ENCODE peak calls at places on chromosomes 12 and 14, in five cellular contexts. One of them, this sample, is unnamed.
A peak's percentile ranks its signal among the peaks of the same experiment; 100 is the strongest.

GRCh38 chr14:54000341-54000811 is 43.8 kb upstream of the BMP4 start:
- DNase-seq in IMR-90: peak; percentile 53
- DNase-seq in heart right ventricle: no peak
- DNase-seq in CD8-positive, alpha-beta T cell: no peak
- DNase-seq in heart left ventricle: no peak
- DNase-seq in this sample: peak; percentile 62

GRCh38 chr12:29562167-29562776 is 64.8 kb upstream of the OVCH1 start:
- DNase-seq in IMR-90: peak; percentile 76
- DNase-seq in heart right ventricle: no peak
- DNase-seq in CD8-positive, alpha-beta T cell: no peak
- DNase-seq in heart left ventricle: peak; percentile 30
- DNase-seq in this sample: peak; percentile 78

GRCh38 chr12:119803391-119803791 is 73.7 kb downstream of the CIT start:
- DNase-seq in IMR-90: peak; percentile 42
- DNase-seq in heart right ventricle: no peak
- DNase-seq in CD8-positive, alpha-beta T cell: no peak
- DNase-seq in heart left ventricle: peak; percentile 26
- DNase-seq in this sample: peak; percentile 47

GRCh38 chr12:57754411-57755193 is at the start of gene MARCHF9:
- DNase-seq in IMR-90: no peak
- DNase-seq in heart right ventricle: peak; percentile 60
- DNase-seq in CD8-positive, alpha-beta T cell: peak; percentile 83
- DNase-seq in heart left ventricle: peak; percentile 66
- DNase-seq in this sample: no peak

GRCh38 chr12:78095623-78096022 is 264.9 kb downstream of the NAV3 start:
- DNase-seq in IMR-90: no peak
- DNase-seq in heart right ventricle: no peak
- DNase-seq in CD8-positive, alpha-beta T cell: no peak
- DNase-seq in heart left ventricle: no peak
- DNase-seq in this sample: no peak

GRCh38 chr12:95661360-95661759 is 110.1 kb upstream of the USP44 start:
- DNase-seq in IMR-90: no peak
- DNase-seq in heart right ventricle: no peak
- DNase-seq in CD8-positive, alpha-beta T cell: no peak
- DNase-seq in heart left ventricle: no peak
- DNase-seq in this sample: no peak

GRCh38 chr12:128859311-128859710 is 6.0 kb downstream of the GLT1D1 start:
- DNase-seq in IMR-90: no peak
- DNase-seq in heart right ventricle: no peak
- DNase-seq in CD8-positive, alpha-beta T cell: no peak
- DNase-seq in heart left ventricle: no peak
- DNase-seq in this sample: no peak

GRCh38 chr12:18998343-18999270 is 130.9 kb upstream of the PLEKHA5 start:
- DNase-seq in IMR-90: peak; percentile 89
- DNase-seq in heart right ventricle: no peak
- DNase-seq in CD8-positive, alpha-beta T cell: no peak
- DNase-seq in heart left ventricle: no peak
- DNase-seq in this sample: peak; percentile 52

GRCh38 chr12:93857279-93857894 is 180.2 kb downstream of the CRADD start:
- DNase-seq in IMR-90: peak; percentile 84
- DNase-seq in heart right ventricle: no peak
- DNase-seq in CD8-positive, alpha-beta T cell: no peak
- DNase-seq in heart left ventricle: no peak
- DNase-seq in this sample: peak; percentile 41

GRCh38 chr14:58107947-58108552 is 44.0 kb downstream of the ARMH4 start:
- DNase-seq in IMR-90: peak; percentile 79
- DNase-seq in heart right ventricle: no peak
- DNase-seq in CD8-positive, alpha-beta T cell: peak; percentile 6
- DNase-seq in heart left ventricle: peak; percentile 36
- DNase-seq in this sample: peak; percentile 40

GRCh38 chr12:29709056-29709455 is 74.7 kb downstream of the TMTC1 start:
- DNase-seq in IMR-90: no peak
- DNase-seq in heart right ventricle: no peak
- DNase-seq in CD8-positive, alpha-beta T cell: no peak
- DNase-seq in heart left ventricle: no peak
- DNase-seq in this sample: no peak

GRCh38 chr14:70726651-70727375 is 82.5 kb downstream of the MAP3K9 start:
- DNase-seq in IMR-90: no peak
- DNase-seq in heart right ventricle: no peak
- DNase-seq in CD8-positive, alpha-beta T cell: no peak
- DNase-seq in heart left ventricle: no peak
- DNase-seq in this sample: no peak

GRCh38 chr12:99170026-99170425 is 477.5 kb upstream of the GARIN6 start:
- DNase-seq in IMR-90: no peak
- DNase-seq in heart right ventricle: no peak
- DNase-seq in CD8-positive, alpha-beta T cell: no peak
- DNase-seq in heart left ventricle: no peak
- DNase-seq in this sample: no peak

GRCh38 chr14:35558680-35559079 is 24.7 kb downstream of the INSM2 start:
- DNase-seq in IMR-90: no peak
- DNase-seq in heart right ventricle: no peak
- DNase-seq in CD8-positive, alpha-beta T cell: no peak
- DNase-seq in heart left ventricle: no peak
- DNase-seq in this sample: no peak

GRCh38 chr12:30989754-30990153 is 63.2 kb downstream of the TSPAN11 start:
- DNase-seq in IMR-90: no peak
- DNase-seq in heart right ventricle: peak; percentile 52
- DNase-seq in CD8-positive, alpha-beta T cell: no peak
- DNase-seq in heart left ventricle: peak; percentile 65
- DNase-seq in this sample: no peak

GRCh38 chr14:55077155-55077554 is 25.7 kb downstream of the MAPK1IP1L start:
- DNase-seq in IMR-90: no peak
- DNase-seq in heart right ventricle: no peak
- DNase-seq in CD8-positive, alpha-beta T cell: no peak
- DNase-seq in heart left ventricle: no peak
- DNase-seq in this sample: peak; percentile 43

GRCh38 chr14:50040401-50040775 is 76.0 kb downstream of the VCPKMT start:
- DNase-seq in IMR-90: peak; percentile 86
- DNase-seq in heart right ventricle: no peak
- DNase-seq in CD8-positive, alpha-beta T cell: peak; percentile 31
- DNase-seq in heart left ventricle: no peak
- DNase-seq in this sample: peak; percentile 48

GRCh38 chr12:92041742-92042141 is 103.9 kb downstream of the BTG1 start:
- DNase-seq in IMR-90: peak; percentile 33
- DNase-seq in heart right ventricle: no peak
- DNase-seq in CD8-positive, alpha-beta T cell: no peak
- DNase-seq in heart left ventricle: no peak
- DNase-seq in this sample: no peak

GRCh38 chr12:78446555-78446954 is 418.0 kb upstream of the SYT1 start:
- DNase-seq in IMR-90: no peak
- DNase-seq in heart right ventricle: no peak
- DNase-seq in CD8-positive, alpha-beta T cell: no peak
- DNase-seq in heart left ventricle: no peak
- DNase-seq in this sample: no peak

GRCh38 chr14:33647385-33647786 is 303.5 kb downstream of the EGLN3 start:
- DNase-seq in IMR-90: peak; percentile 91
- DNase-seq in heart right ventricle: no peak
- DNase-seq in CD8-positive, alpha-beta T cell: no peak
- DNase-seq in heart left ventricle: no peak
- DNase-seq in this sample: peak; percentile 97

GRCh38 chr14:22656945-22657711 is 13.0 kb upstream of the OR6J1 start:
- DNase-seq in IMR-90: peak; percentile 35
- DNase-seq in heart right ventricle: no peak
- DNase-seq in CD8-positive, alpha-beta T cell: no peak
- DNase-seq in heart left ventricle: no peak
- DNase-seq in this sample: peak; percentile 57

GRCh38 chr14:51419685-51420084 is 179.6 kb downstream of the TMX1 start:
- DNase-seq in IMR-90: no peak
- DNase-seq in heart right ventricle: no peak
- DNase-seq in CD8-positive, alpha-beta T cell: peak; percentile 3
- DNase-seq in heart left ventricle: no peak
- DNase-seq in this sample: no peak

GRCh38 chr12:98053202-98053601 is 462.2 kb upstream of the TMPO start:
- DNase-seq in IMR-90: no peak
- DNase-seq in heart right ventricle: no peak
- DNase-seq in CD8-positive, alpha-beta T cell: no peak
- DNase-seq in heart left ventricle: no peak
- DNase-seq in this sample: no peak

GRCh38 chr14:42742084-42742483 is 1135.4 kb downstream of the LRFN5 start:
- DNase-seq in IMR-90: no peak
- DNase-seq in heart right ventricle: no peak
- DNase-seq in CD8-positive, alpha-beta T cell: no peak
- DNase-seq in heart left ventricle: no peak
- DNase-seq in this sample: no peak

GRCh38 chr12:69509308-69509736 is 39.1 kb downstream of the FRS2 start:
- DNase-seq in IMR-90: peak; percentile 46
- DNase-seq in heart right ventricle: no peak
- DNase-seq in CD8-positive, alpha-beta T cell: no peak
- DNase-seq in heart left ventricle: no peak
- DNase-seq in this sample: peak; percentile 34

GRCh38 chr12:115570271-115570777 is 707.2 kb downstream of the MED13L start:
- DNase-seq in IMR-90: peak; percentile 48
- DNase-seq in heart right ventricle: no peak
- DNase-seq in CD8-positive, alpha-beta T cell: no peak
- DNase-seq in heart left ventricle: no peak
- DNase-seq in this sample: peak; percentile 23

GRCh38 chr12:98578392-98578791 is 15.1 kb upstream of the SLC25A3 start:
- DNase-seq in IMR-90: no peak
- DNase-seq in heart right ventricle: no peak
- DNase-seq in CD8-positive, alpha-beta T cell: no peak
- DNase-seq in heart left ventricle: no peak
- DNase-seq in this sample: no peak

GRCh38 chr12:123151679-123152454 is 977 bp upstream of the PITPNM2 start:
- DNase-seq in IMR-90: no peak
- DNase-seq in heart right ventricle: no peak
- DNase-seq in CD8-positive, alpha-beta T cell: no peak
- DNase-seq in heart left ventricle: no peak
- DNase-seq in this sample: no peak

GRCh38 chr12:111488271-111488670 is 82.5 kb downstream of the SH2B3 start:
- DNase-seq in IMR-90: peak; percentile 49
- DNase-seq in heart right ventricle: peak; percentile 30
- DNase-seq in CD8-positive, alpha-beta T cell: no peak
- DNase-seq in heart left ventricle: peak; percentile 68
- DNase-seq in this sample: peak; percentile 48

GRCh38 chr12:111482464-111482863 is 76.7 kb downstream of the SH2B3 start:
- DNase-seq in IMR-90: no peak
- DNase-seq in heart right ventricle: no peak
- DNase-seq in CD8-positive, alpha-beta T cell: no peak
- DNase-seq in heart left ventricle: no peak
- DNase-seq in this sample: no peak
- TF ChIP-seq CTCF in IMR-90: peak; percentile 31
- TF ChIP-seq CTCF in heart right ventricle: peak; percentile 28
- TF ChIP-seq CTCF in CD8-positive, alpha-beta T cell: peak; percentile 19
- TF ChIP-seq CTCF in heart left ventricle: peak; percentile 21
- TF ChIP-seq CTCF in this sample: peak; percentile 12

GRCh38 chr12:118271770-118272417 is 100.8 kb downstream of the TAOK3 start:
- DNase-seq in IMR-90: no peak
- DNase-seq in heart right ventricle: no peak
- DNase-seq in CD8-positive, alpha-beta T cell: no peak
- DNase-seq in heart left ventricle: no peak
- DNase-seq in this sample: no peak
- H3K4me3 ChIP-seq in IMR-90: no peak overlapping the region
- H3K4me3 ChIP-seq in heart right ventricle: no peak overlapping the region
- H3K4me3 ChIP-seq in CD8-positive, alpha-beta T cell: no peak overlapping the region
- H3K4me3 ChIP-seq in heart left ventricle: no peak overlapping the region
- H3K4me3 ChIP-seq in this sample: no peak overlapping the region

GRCh38 chr14:99194136-99194535 is 77.9 kb downstream of the BCL11B start:
- DNase-seq in IMR-90: no peak
- DNase-seq in heart right ventricle: no peak
- DNase-seq in CD8-positive, alpha-beta T cell: no peak
- DNase-seq in heart left ventricle: no peak
- DNase-seq in this sample: no peak

GRCh38 chr14:99198746-99199145 is 73.3 kb downstream of the BCL11B start:
- DNase-seq in IMR-90: no peak
- DNase-seq in heart right ventricle: no peak
- DNase-seq in CD8-positive, alpha-beta T cell: no peak
- DNase-seq in heart left ventricle: no peak
- DNase-seq in this sample: no peak

GRCh38 chr14:99195602-99196309 is 76.2 kb downstream of the BCL11B start:
- DNase-seq in IMR-90: no peak
- DNase-seq in heart right ventricle: no peak
- DNase-seq in CD8-positive, alpha-beta T cell: no peak
- DNase-seq in heart left ventricle: no peak
- DNase-seq in this sample: no peak

GRCh38 chr14:99194736-99195135 is 77.3 kb downstream of the BCL11B start:
- DNase-seq in IMR-90: no peak
- DNase-seq in heart right ventricle: no peak
- DNase-seq in CD8-positive, alpha-beta T cell: no peak
- DNase-seq in heart left ventricle: no peak
- DNase-seq in this sample: no peak

DNA sequence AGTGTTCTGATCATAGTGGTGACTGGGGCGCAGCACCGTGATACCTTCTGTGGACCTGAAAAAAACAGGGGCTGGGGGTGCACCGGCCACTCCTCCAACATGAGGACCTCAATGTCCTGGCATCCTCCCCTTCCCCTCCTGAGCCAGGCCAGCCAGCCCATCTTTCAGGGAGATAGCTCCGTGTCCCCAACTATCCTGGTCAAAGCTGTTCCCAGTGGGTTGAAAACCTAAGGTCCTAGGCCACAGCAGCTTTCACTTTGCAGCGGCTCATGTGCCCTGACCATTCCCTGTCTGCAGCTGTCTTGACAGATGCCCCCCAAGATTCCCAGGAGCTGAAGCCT is 75.7 kb downstream of the BCL11B start:
- DNase-seq in IMR-90: no peak
- DNase-seq in heart right ventricle: no peak
- DNase-seq in CD8-positive, alpha-beta T cell: no peak
- DNase-seq in heart left ventricle: no peak
- DNase-seq in this sample: no peak
- H3K36me3 ChIP-seq in IMR-90: no peaks in the 10 kb centered on the region
- H3K36me3 ChIP-seq in heart right ventricle: no peaks in the 10 kb centered on the region
- H3K36me3 ChIP-seq in CD8-positive, alpha-beta T cell: peaks cover 37% of the 10 kb centered on the region
- H3K36me3 ChIP-seq in heart left ventricle: no peaks in the 10 kb centered on the region
- H3K36me3 ChIP-seq in this sample: no peaks in the 10 kb centered on the region

GRCh38 chr14:77970646-77971045 is 170.7 kb downstream of the ADCK1 start:
- DNase-seq in IMR-90: no peak
- DNase-seq in heart right ventricle: no peak
- DNase-seq in CD8-positive, alpha-beta T cell: no peak
- DNase-seq in heart left ventricle: no peak
- DNase-seq in this sample: no peak

GRCh38 chr14:77965919-77966435 is 166.1 kb downstream of the ADCK1 start:
- DNase-seq in IMR-90: peak; percentile 8
- DNase-seq in heart right ventricle: no peak
- DNase-seq in CD8-positive, alpha-beta T cell: no peak
- DNase-seq in heart left ventricle: no peak
- DNase-seq in this sample: peak; percentile 12

GRCh38 chr14:77965050-77965449 is 165.1 kb downstream of the ADCK1 start:
- DNase-seq in IMR-90: no peak
- DNase-seq in heart right ventricle: no peak
- DNase-seq in CD8-positive, alpha-beta T cell: no peak
- DNase-seq in heart left ventricle: no peak
- DNase-seq in this sample: no peak

GRCh38 chr14:77962731-77963520 is 163.0 kb downstream of the ADCK1 start:
- DNase-seq in IMR-90: no peak
- DNase-seq in heart right ventricle: no peak
- DNase-seq in CD8-positive, alpha-beta T cell: no peak
- DNase-seq in heart left ventricle: no peak
- DNase-seq in this sample: no peak

DNA sequence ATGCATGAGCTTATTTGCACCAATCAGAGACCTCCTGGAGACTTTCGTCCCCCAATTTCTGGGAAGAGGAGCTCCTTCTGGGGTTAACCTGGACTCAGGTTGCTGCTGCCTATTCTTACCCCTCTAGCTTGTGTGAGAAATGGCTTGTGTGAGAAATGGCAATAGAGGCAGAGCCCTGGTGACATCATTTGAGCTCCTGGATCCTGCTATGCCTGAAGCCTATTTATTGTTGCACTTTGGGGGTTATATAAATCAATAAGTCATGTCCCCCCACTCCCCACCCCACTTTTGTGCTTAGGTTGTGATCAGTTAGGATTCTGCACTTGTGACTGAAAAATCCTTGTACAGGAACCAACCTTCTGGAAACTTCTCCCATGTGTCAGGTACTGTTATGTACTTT is 167.2 kb downstream of the ADCK1 start:
- DNase-seq in IMR-90: no peak
- DNase-seq in heart right ventricle: no peak
- DNase-seq in CD8-positive, alpha-beta T cell: no peak
- DNase-seq in heart left ventricle: no peak
- DNase-seq in this sample: no peak
- TF ChIP-seq CTCF in IMR-90: no peak
- TF ChIP-seq CTCF in heart right ventricle: no peak
- TF ChIP-seq CTCF in CD8-positive, alpha-beta T cell: no peak
- TF ChIP-seq CTCF in heart left ventricle: no peak
- TF ChIP-seq CTCF in this sample: no peak